ENCODE peak calls at places on chromosomes 13 and 19, in five cellular contexts. Q is left ventricle myocardium inferior; W is nucleus accumbens; H is activated CD4-positive, alpha-beta T cell treated with anti-CD3 and anti-CD28 coated beads for 36 hours; Z is dermis blood vessel endothelial cell. P is an unnamed sample.

GRCh38 chr13:74035881-74036280 is 98.3 kb downstream of the KLF12 start:
- DNase-seq in Q (no peak), W (no peak), H (no peak), Z (no peak), P (no peak)

GRCh38 chr13:99066219-99066618 is 88.4 kb upstream of the DOCK9 start:
- DNase-seq in Q (no peak), W (no peak), H (no peak), Z (no peak), P (no peak)

GRCh38 chr19:1064661-1065605 is 2.0 kb upstream of the ARHGAP45 start:
- DNase-seq in Q (peak), W (no peak), H (peak), Z (peak), P (peak)

GRCh38 chr13:113777311-113778260 is 18.6 kb downstream of the TMEM255B start:
- DNase-seq in Q (no peak), W (no peak), H (peak), Z (peak), P (no peak)

GRCh38 chr13:46641274-46642081 is 88.5 kb downstream of the LRCH1 start:
- DNase-seq in Q (peak), W (no peak), H (no peak), Z (peak), P (peak)

GRCh38 chr13:45630791-45631190 is 15.3 kb upstream of the ERICH6B start:
- DNase-seq in Q (no peak), W (no peak), H (no peak), Z (no peak), P (no peak)

GRCh38 chr13:75365724-75366173 is 116.2 kb downstream of the TBC1D4 start:
- DNase-seq in Q (no peak), W (no peak), H (peak), Z (peak), P (peak)

GRCh38 chr13:83121904-83122303 is 760.4 kb downstream of the SLITRK1 start:
- DNase-seq in Q (no peak), W (no peak), H (no peak), Z (no peak), P (no peak)

GRCh38 chr19:45189971-45190370 is 11.4 kb downstream of the BLOC1S3 start:
- DNase-seq in Q (no peak), W (no peak), H (no peak), Z (no peak), P (no peak)

GRCh38 chr13:30551194-30551593 is 66.5 kb upstream of the USPL1 start:
- DNase-seq in Q (no peak), W (no peak), H (peak), Z (peak), P (no peak)

GRCh38 chr19:35029737-35030256 is 473 bp upstream of the SCN1B start:
- DNase-seq in Q (no peak), W (no peak), H (peak), Z (no peak), P (no peak)

GRCh38 chr19:6161271-6161850 is 25.9 kb downstream of the ACSBG2 start:
- DNase-seq in Q (no peak), W (no peak), H (peak), Z (peak), P (peak)

GRCh38 chr19:49244256-49244655 is 80.7 kb downstream of the SLC6A16 start:
- DNase-seq in Q (no peak), W (no peak), H (no peak), Z (no peak), P (no peak)

GRCh38 chr13:80400164-80400767 is 59.3 kb upstream of the SPRY2 start:
- DNase-seq in Q (no peak), W (no peak), H (no peak), Z (no peak), P (no peak)

GRCh38 chr13:55661505-55661904 is 1479.2 kb upstream of the PRR20A start:
- DNase-seq in Q (no peak), W (no peak), H (no peak), Z (no peak), P (no peak)

GRCh38 chr19:45507864-45508680 is 793 bp downstream of the VASP start:
- DNase-seq in Q (no peak), W (no peak), H (peak), Z (peak), P (peak)

GRCh38 chr13:43303040-43303729 is 279.8 kb downstream of the DNAJC15 start:
- DNase-seq in Q (peak), W (peak), H (peak), Z (peak), P (peak)

GRCh38 chr19:38175422-38175821 is 48.6 kb downstream of the DPF1 start:
- DNase-seq in Q (no peak), W (no peak), H (no peak), Z (no peak), P (no peak)

GRCh38 chr13:23673354-23673753 is 103.1 kb downstream of the TNFRSF19 start:
- DNase-seq in Q (no peak), W (no peak), H (no peak), Z (no peak), P (no peak)

GRCh38 chr19:37346091-37346490 is 24.8 kb upstream of the ZNF527 start:
- DNase-seq in Q (no peak), W (no peak), H (no peak), Z (no peak), P (no peak)

GRCh38 chr19:15398501-15399233 is 19.1 kb upstream of the AKAP8 start:
- DNase-seq in Q (no peak), W (no peak), H (no peak), Z (no peak), P (no peak)

GRCh38 chr19:24054044-24054935 is 32.7 kb upstream of the ZNF254 start:
- DNase-seq in Q (no peak), W (no peak), H (peak), Z (no peak), P (no peak)

GRCh38 chr13:98839826-98840769 is 87.6 kb upstream of the SLC15A1 start:
- DNase-seq in Q (peak), W (peak), H (peak), Z (peak), P (peak)

GRCh38 chr19:29947871-29948270 is 5.8 kb downstream of the URI1 start:
- DNase-seq in Q (no peak), W (no peak), H (no peak), Z (no peak), P (no peak)

GRCh38 chr19:17052439-17052838 is 22.8 kb downstream of the HAUS8 start:
- DNase-seq in Q (no peak), W (peak), H (peak), Z (peak), P (peak)

GRCh38 chr19:9863759-9864158 is 28.6 kb downstream of the PIN1 start:
- DNase-seq in Q (no peak), W (no peak), H (peak), Z (no peak), P (no peak)

GRCh38 chr19:35370722-35371121 is at the start of gene GPR42:
- DNase-seq in Q (no peak), W (no peak), H (no peak), Z (no peak), P (no peak)

GRCh38 chr13:27008733-27009132 is 162.9 kb downstream of the USP12 start:
- DNase-seq in Q (no peak), W (no peak), H (no peak), Z (no peak), P (no peak)

GRCh38 chr19:33064778-33065550 is at the start of gene RHPN2:
- DNase-seq in Q (peak), W (no peak), H (peak), Z (peak), P (no peak)

GRCh38 chr13:29845440-29846056 is 4.9 kb downstream of the UBL3 start:
- DNase-seq in Q (no peak), W (no peak), H (no peak), Z (peak), P (no peak)

GRCh38 chr19:16400911-16401675 is 70.7 kb downstream of the EPS15L1 start:
- DNase-seq in Q (no peak), W (peak), H (peak), Z (no peak), P (no peak)

GRCh38 chr13:64428196-64428595 is 2801.9 kb downstream of the PCDH9 start:
- DNase-seq in Q (no peak), W (no peak), H (no peak), Z (no peak), P (no peak)

GRCh38 chr19:55453861-55454260 is 7.6 kb downstream of the ISOC2 start:
- DNase-seq in Q (no peak), W (no peak), H (no peak), Z (no peak), P (no peak)

GRCh38 chr19:10514211-10515145 is 2.8 kb downstream of the S1PR5 start:
- DNase-seq in Q (no peak), W (no peak), H (peak), Z (peak), P (peak)

GRCh38 chr13:29434217-29434940 is 161.1 kb downstream of the SLC7A1 start:
- DNase-seq in Q (no peak), W (no peak), H (no peak), Z (no peak), P (no peak)

GRCh38 chr19:44820648-44821609 is 12.0 kb downstream of the BCAM start:
- DNase-seq in Q (peak), W (no peak), H (no peak), Z (peak), P (no peak)

GRCh38 chr19:50414850-50415660 is 3.7 kb upstream of the SPIB start:
- DNase-seq in Q (peak), W (peak), H (peak), Z (peak), P (peak)

GRCh38 chr19:35533822-35534521 is 716 bp downstream of the GAPDHS start:
- DNase-seq in Q (no peak), W (no peak), H (peak), Z (no peak), P (no peak)